ENCODE peak calls at places on chromosomes 13 and 19, in five cellular contexts. Q is suprapubic skin, J is GM12878, B is stomach, P is prostate gland. U is an unnamed sample.

GRCh38 chr19:7533925-7534480 is 1.5 kb upstream of the PNPLA6 start:
- DNase-seq in Q (peak), J (peak), B (peak), P (peak), U (peak)

GRCh38 chr13:65971541-65971940 is 1258.6 kb downstream of the PCDH9 start:
- DNase-seq in Q (no peak), J (no peak), B (no peak), P (no peak), U (no peak)

GRCh38 chr13:111911141-111911720 is 155.7 kb upstream of the SOX1 start:
- DNase-seq in Q (no peak), J (no peak), B (no peak), P (no peak), U (peak)

GRCh38 chr13:59145381-59145780 is 1018.3 kb downstream of the DIAPH3 start:
- DNase-seq in Q (no peak), J (no peak), B (no peak), P (no peak), U (no peak)

GRCh38 chr13:26710166-26710565 is 50.4 kb downstream of the GPR12 start:
- DNase-seq in Q (no peak), J (no peak), B (no peak), P (no peak), U (no peak)

GRCh38 chr13:29993196-29993595 is 142.8 kb upstream of the UBL3 start:
- DNase-seq in Q (no peak), J (no peak), B (no peak), P (no peak), U (no peak)

GRCh38 chr13:20623000-20623399 is 56.0 kb downstream of the IFT88 start:
- DNase-seq in Q (no peak), J (no peak), B (no peak), P (no peak), U (no peak)

GRCh38 chr13:38308736-38309135 is 40.9 kb upstream of the UFM1 start:
- DNase-seq in Q (no peak), J (no peak), B (no peak), P (no peak), U (no peak)

GRCh38 chr13:97659602-97660001 is 225.6 kb downstream of the RAP2A start:
- DNase-seq in Q (no peak), J (no peak), B (no peak), P (no peak), U (no peak)

GRCh38 chr19:28980236-28980868 is 232.6 kb downstream of the UQCRFS1 start:
- DNase-seq in Q (no peak), J (no peak), B (no peak), P (no peak), U (no peak)

GRCh38 chr19:2702170-2703076 is at the start of gene GNG7:
- DNase-seq in Q (peak), J (no peak), B (peak), P (peak), U (peak)
- TF ChIP-seq POLR2A in Q (peak), J (peak), B (no peak), P (peak), U (no peak)

DNA sequence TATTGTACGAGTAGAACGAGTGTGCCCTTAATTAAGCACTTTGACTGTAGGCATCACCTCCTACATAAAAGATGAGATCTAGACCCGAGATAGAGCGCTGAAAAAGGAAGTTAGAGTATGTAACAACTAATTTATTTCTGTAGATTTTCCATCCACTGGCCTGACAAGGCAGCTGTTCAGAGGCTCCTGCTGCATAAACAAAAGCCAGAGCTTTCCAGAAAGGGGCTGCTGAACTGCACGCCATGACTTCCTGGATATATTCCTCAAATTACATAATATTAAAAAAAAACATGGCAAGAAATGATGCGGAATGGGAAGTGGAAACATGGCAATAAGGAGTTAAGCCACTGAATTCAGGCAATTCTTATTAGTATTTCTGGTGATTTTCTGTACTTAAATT is 89.7 kb downstream of the AKAP11 start:
- DNase-seq in Q (no peak), J (no peak), B (no peak), P (no peak), U (no peak)
- H3K4me3 ChIP-seq in Q (no peak), J (no peak), B (no peak), P (no peak), U (no peak)

GRCh38 chr19:58558066-58558622 is at the start of gene UBE2M:
- DNase-seq in Q (peak), J (no peak), B (peak), P (peak), U (peak)

GRCh38 chr19:58559275-58560006 is 1.0 kb upstream of the UBE2M start:
- DNase-seq in Q (peak), J (peak), B (peak), P (peak), U (peak)

GRCh38 chr19:58560007-58560887 is 1.8 kb upstream of the UBE2M start:
- DNase-seq in Q (no peak), J (no peak), B (no peak), P (no peak), U (peak)

GRCh38 chr19:58557253-58558065 is 952 bp downstream of the UBE2M start:
- DNase-seq in Q (peak), J (no peak), B (no peak), P (no peak), U (peak)

GRCh38 chr19:58558623-58559274 is 338 bp upstream of the UBE2M start:
- DNase-seq in Q (peak), J (peak), B (peak), P (peak), U (peak)
- TF ChIP-seq POLR2AphosphoS5 in Q (peak), J (no peak), B (peak), P (peak), U (peak)

DNA sequence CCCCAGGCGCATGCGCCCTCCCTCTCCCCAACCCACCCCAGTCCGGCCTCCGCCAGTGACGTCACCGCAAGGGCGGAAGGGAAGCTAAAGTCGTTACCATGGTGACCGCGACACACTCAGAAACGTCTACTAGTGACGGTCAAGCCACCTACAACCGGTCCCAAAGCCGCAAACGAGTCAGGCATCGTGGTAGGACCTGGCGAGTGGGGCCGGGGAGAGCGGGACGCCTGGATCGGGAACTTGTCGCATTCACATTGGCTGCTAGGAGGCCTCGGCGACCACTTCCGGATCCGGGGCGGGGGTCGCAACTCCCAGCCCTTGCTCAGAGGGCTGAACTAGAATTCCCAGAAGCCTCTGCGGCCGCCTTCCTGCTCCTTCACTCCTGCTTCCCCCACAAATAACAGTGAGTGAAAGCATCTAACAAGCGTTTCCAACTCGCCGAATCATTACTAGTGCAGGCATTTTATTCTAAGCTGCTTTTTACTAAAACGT is at the start of gene ZSCAN5A:
- DNase-seq in Q (peak), J (peak), B (peak), P (peak), U (peak)
- TF ChIP-seq POLR2A in Q (peak), J (peak), B (peak), P (no peak), U (peak)

DNA sequence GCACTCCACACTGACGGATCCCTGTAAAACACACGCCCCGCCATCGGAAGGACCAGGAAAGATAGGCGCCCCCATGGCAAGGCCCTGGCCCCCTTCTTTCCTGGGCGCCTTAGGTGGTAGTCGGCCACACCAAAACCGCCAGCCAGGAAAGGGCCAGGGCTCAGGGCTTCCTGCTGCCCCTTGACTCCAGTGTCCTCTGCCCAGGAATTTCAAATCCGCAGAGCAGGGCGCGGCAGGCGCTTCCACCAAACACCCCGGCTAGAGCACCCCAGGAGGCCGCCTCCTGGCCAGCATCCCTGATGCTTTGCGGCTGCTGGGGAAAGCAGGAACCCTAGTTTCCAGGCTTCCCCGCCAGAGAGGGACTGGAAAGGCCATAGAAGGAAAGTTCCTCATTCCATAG is 57.5 kb downstream of the ZNF726 start:
- DNase-seq in Q (no peak), J (no peak), B (no peak), P (no peak), U (no peak)
- H3K4me3 ChIP-seq in Q (peak), J (no peak), B (peak), P (no peak), U (no peak)

GRCh38 chr13:110845520-110845919 is 69.3 kb downstream of the ANKRD10 start:
- DNase-seq in Q (no peak), J (no peak), B (no peak), P (no peak), U (no peak)
- TF ChIP-seq POLR2AphosphoS5 in Q (no peak), J (no peak), B (no peak), P (no peak), U (no peak)

GRCh38 chr13:77338329-77338728 is 11.4 kb upstream of the MYCBP2 start:
- DNase-seq in Q (no peak), J (no peak), B (no peak), P (no peak), U (no peak)
- TF ChIP-seq POLR2A in Q (no peak), J (no peak), B (no peak), P (no peak), U (no peak)